ENCODE peak calls at places on chromosome 21, in four cellular contexts. Y is tibial artery, I is PC-3, C is left lung. U is an unnamed sample. For H3K4me1, the result is how much of the 10 kb centered on the place peaks cover.

GRCh38 chr21:25572895-25573310 is 34.4 kb downstream of the MRPL39 start:
- DNase-seq in Y (no peak), I (peak), C (no peak), U (no peak)

GRCh38 chr21:25708467-25709065 is 26.1 kb downstream of the ATP5PF start:
- DNase-seq in Y (peak), I (peak), C (no peak), U (peak)

GRCh38 chr21:39869141-39869818 is 2.0 kb downstream of the PCP4 start:
- DNase-seq in Y (no peak), I (no peak), C (no peak), U (no peak)

GRCh38 chr21:24590261-24590660 is 1017.0 kb downstream of the MRPL39 start:
- DNase-seq in Y (no peak), I (no peak), C (no peak), U (no peak)

GRCh38 chr21:15249285-15249993 is 184.6 kb upstream of the NRIP1 start:
- DNase-seq in Y (no peak), I (peak), C (no peak), U (peak)

GRCh38 chr21:26572668-26573381 is at the start of gene CYYR1:
- DNase-seq in Y (no peak), I (no peak), C (peak), U (peak)

GRCh38 chr21:33578214-33578613 is 10.3 kb downstream of the DONSON start:
- DNase-seq in Y (no peak), I (no peak), C (no peak), U (peak)

GRCh38 chr21:26351661-26352060 is 181.1 kb upstream of the APP start:
- DNase-seq in Y (no peak), I (peak), C (no peak), U (no peak)

GRCh38 chr21:34092241-34092921 is 19.0 kb downstream of the MRPS6 start:
- DNase-seq in Y (no peak), I (no peak), C (no peak), U (peak)

GRCh38 chr21:14263879-14264278 is 47.9 kb downstream of the RBM11 start:
- DNase-seq in Y (no peak), I (peak), C (no peak), U (no peak)

GRCh38 chr21:34841154-34841553 is 172.4 kb downstream of the CLIC6 start:
- DNase-seq in Y (no peak), I (no peak), C (no peak), U (no peak)

GRCh38 chr21:38925923-38926322 is 120.2 kb downstream of the ETS2 start:
- DNase-seq in Y (peak), I (peak), C (peak), U (peak)

GRCh38 chr21:44911384-44912157 is 9.1 kb downstream of the ITGB2 start:
- DNase-seq in Y (peak), I (peak), C (peak), U (no peak)

GRCh38 chr21:44913425-44914175 is 7.1 kb downstream of the ITGB2 start:
- DNase-seq in Y (no peak), I (no peak), C (no peak), U (no peak)

GRCh38 chr21:44912158-44912473 is 8.6 kb downstream of the ITGB2 start:
- DNase-seq in Y (no peak), I (no peak), C (no peak), U (no peak)

GRCh38 chr21:44916965-44917364 is 3.7 kb downstream of the ITGB2 start:
- DNase-seq in Y (no peak), I (peak), C (no peak), U (no peak)

GRCh38 chr21:44914176-44914874 is 6.4 kb downstream of the ITGB2 start:
- DNase-seq in Y (no peak), I (no peak), C (peak), U (no peak)
- H3K4me1 ChIP-seq in Y (under half), I (half or more), C (half or more), U (under half)

GRCh38 chr21:45540601-45540970 is 1.7 kb downstream of the SLC19A1 start:
- DNase-seq in Y (peak), I (no peak), C (no peak), U (no peak)
- H3K27ac ChIP-seq in Y (no peak), I (no peak), C (peak), U (no peak)

GRCh38 chr21:37435120-37435519 is 68.5 kb downstream of the DYRK1A start:
- DNase-seq in Y (peak), I (peak), C (no peak), U (peak)

GRCh38 chr21:37437376-37438080 is 71.0 kb downstream of the DYRK1A start:
- DNase-seq in Y (no peak), I (no peak), C (no peak), U (no peak)

GRCh38 chr21:37433441-37433840 is 66.9 kb downstream of the DYRK1A start:
- DNase-seq in Y (no peak), I (no peak), C (no peak), U (no peak)

GRCh38 chr21:37435719-37436118 is 69.1 kb downstream of the DYRK1A start:
- DNase-seq in Y (no peak), I (no peak), C (no peak), U (no peak)

DNA sequence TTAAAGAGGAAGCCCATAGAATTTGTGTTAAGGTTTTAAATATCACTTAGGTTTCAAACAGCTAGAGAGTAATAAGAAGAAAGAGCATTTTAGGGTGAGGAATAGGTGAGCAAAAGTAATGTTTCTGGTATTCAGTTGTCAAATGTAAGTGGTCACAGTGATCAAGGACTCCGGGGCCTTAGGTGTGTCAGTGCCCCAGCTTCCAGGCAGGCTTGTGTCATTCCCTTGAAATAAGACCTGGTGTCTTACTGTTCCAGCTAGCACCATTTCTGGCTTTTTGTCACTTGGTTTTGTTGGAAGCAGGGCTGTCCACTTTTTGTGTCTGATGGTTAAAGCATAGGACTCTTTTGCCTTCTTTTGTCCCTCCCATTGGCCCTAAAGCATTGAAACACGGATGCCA is 69.6 kb downstream of the DYRK1A start:
- DNase-seq in Y (no peak), I (no peak), C (no peak), U (no peak)
- H3K4me1 ChIP-seq in Y (under half), I (under half), C (under half), U (under half)

GRCh38 chr21:28644762-28645161 is 347.9 kb downstream of the LTN1 start:
- DNase-seq in Y (no peak), I (peak), C (no peak), U (no peak)
- H3K27ac ChIP-seq in Y (no peak), I (no peak), C (no peak), U (no peak)

DNA sequence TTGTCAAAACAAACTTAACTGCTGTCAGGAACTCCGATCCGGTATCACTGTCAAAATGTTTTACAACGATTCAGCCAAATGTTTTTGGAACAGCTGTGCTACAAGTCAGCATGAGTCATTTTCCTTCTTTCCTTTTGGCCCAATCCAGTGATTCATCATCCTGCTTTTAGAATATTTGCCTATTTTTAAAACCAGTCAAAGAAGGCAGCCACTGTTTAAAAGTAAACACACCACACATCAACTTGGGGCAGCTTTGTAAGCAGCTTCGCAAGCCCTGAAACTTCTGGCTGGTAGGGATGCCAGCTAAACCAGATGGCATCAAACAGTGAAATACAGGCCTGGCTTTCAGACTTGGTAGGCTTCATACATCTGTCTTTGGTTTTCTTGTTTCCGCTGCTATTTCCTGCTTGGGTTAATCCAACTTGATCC is 14.9 kb downstream of the MAP3K7CL start:
- DNase-seq in Y (peak), I (peak), C (no peak), U (peak)
- H3K4me1 ChIP-seq in Y (under half), I (under half), C (under half), U (under half)

GRCh38 chr21:45284456-45284741 is 3.3 kb downstream of the POFUT2 start:
- DNase-seq in Y (peak), I (no peak), C (peak), U (no peak)
- H3K27ac ChIP-seq in Y (no peak), I (no peak), C (no peak), U (no peak)

GRCh38 chr21:43357708-43358430 is 69.1 kb downstream of the SIK1 start:
- DNase-seq in Y (no peak), I (no peak), C (no peak), U (no peak)
- H3K4me1 ChIP-seq in Y (under half), I (under half), C (under half), U (under half)

GRCh38 chr21:44005071-44005470 is 7.0 kb upstream of the TRAPPC10 start:
- DNase-seq in Y (no peak), I (no peak), C (no peak), U (no peak)
- H3K27ac ChIP-seq in Y (peak), I (no peak), C (no peak), U (no peak)

DNA sequence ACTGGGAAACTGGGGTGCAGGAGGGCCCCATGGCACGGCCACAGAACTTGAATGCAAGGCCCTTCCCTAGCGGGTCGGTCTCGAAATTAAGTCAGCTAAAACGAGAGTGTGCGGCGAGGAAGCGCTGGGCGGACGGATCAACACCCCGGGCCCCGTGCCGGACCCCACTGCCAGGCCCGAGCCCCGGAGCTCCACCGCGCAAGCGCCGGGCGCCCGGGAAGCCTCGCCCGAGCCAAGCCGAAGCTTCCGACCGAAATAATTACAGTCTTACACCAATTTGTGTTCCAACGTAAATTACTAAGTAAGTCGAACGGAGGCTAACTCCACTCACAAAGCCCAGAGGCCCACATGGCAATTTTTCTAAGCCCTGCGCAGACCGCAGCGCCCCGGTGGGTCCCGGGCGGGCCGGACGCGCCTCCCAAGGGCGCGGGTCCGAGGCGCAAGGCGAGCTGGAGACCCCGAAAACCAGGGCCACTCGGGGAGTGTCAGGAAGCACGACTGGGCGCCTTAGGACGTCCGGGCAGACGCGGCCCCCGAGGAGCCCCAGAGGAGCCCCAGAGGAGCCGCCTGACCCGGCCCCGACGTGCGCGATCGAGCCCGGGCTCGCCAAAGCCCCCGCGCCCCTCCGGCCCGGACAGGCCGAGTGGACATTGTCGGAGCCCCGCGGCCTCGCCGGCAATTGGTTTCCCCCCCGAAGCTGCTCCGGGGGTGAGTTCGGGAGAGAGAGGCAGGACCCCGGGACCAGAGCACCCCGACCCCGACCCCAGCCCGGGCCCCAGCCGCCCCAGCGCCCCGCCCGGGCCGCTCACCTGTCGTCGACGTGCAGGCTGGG is 585 bp downstream of the RIPK4 start:
- DNase-seq in Y (no peak), I (no peak), C (no peak), U (no peak)
- H3K4me1 ChIP-seq in Y (under half), I (half or more), C (half or more), U (under half)